ENCODE peak calls at places on chromosomes 12 and 14, in four cellular contexts. S is CD4-positive, CD25-positive, alpha-beta regulatory T cell; T is Peyer's patch; P is tibial artery. Z is an unnamed sample. For H3K27me3 and H3K4me1, the result is how much of the 10 kb centered on the place peaks cover.

GRCh38 chr14:68780358-68781160 is 12.3 kb downstream of the ZFP36L1 start:
- DNase-seq in P (peak), S (peak), T (no peak), Z (no peak)

GRCh38 chr12:41442905-41443304 is 254.8 kb downstream of the PDZRN4 start:
- DNase-seq in T (no peak), S (no peak), P (no peak), Z (no peak)

GRCh38 chr14:103541944-103542544 is 13.0 kb downstream of the TRMT61A start:
- DNase-seq in T (no peak), P (no peak), S (no peak), Z (peak)

GRCh38 chr14:71905031-71905430 is 27.2 kb upstream of the RGS6 start:
- DNase-seq in T (no peak), P (no peak), S (no peak), Z (no peak)

GRCh38 chr14:63972323-63972932 is 119.6 kb downstream of the SYNE2 start:
- DNase-seq in T (no peak), S (no peak), P (no peak), Z (no peak)

GRCh38 chr12:67598598-67598997 is 49.9 kb upstream of the DYRK2 start:
- DNase-seq in P (no peak), T (no peak), S (no peak), Z (no peak)

GRCh38 chr14:55077691-55078151 is 26.3 kb downstream of the MAPK1IP1L start:
- DNase-seq in P (no peak), T (no peak), S (no peak), Z (no peak)

GRCh38 chr14:95197498-95198010 is 40.2 kb upstream of the DICER1 start:
- DNase-seq in S (no peak), P (no peak), T (no peak), Z (no peak)

GRCh38 chr12:6318440-6318879 is 8.0 kb downstream of the PLEKHG6 start:
- DNase-seq in P (no peak), S (no peak), T (no peak), Z (peak)

GRCh38 chr14:99737451-99737951 is 53.4 kb downstream of the CYP46A1 start:
- DNase-seq in T (no peak), S (no peak), P (peak), Z (peak)

GRCh38 chr12:120366341-120366705 is 2.6 kb downstream of the MSI1 start:
- DNase-seq in T (no peak), P (no peak), S (no peak), Z (no peak)

GRCh38 chr12:53991077-53991460 is 6.1 kb downstream of the HOXC10 start:
- DNase-seq in S (no peak), T (no peak), P (peak), Z (no peak)
- H3K27me3 ChIP-seq in S (half or more), T (under half), P (under half), Z (under half)

GRCh38 chr14:22820731-22821130 is 5.5 kb upstream of the SLC7A7 start:
- DNase-seq in S (no peak), T (no peak), P (no peak), Z (no peak)
- H3K4me1 ChIP-seq in S (under half), T (under half), P (half or more), Z (under half)

GRCh38 chr14:58488550-58488949 is 61.0 kb downstream of the KIAA0586 start:
- DNase-seq in T (no peak), S (no peak), P (no peak), Z (peak)
- H3K4me3 ChIP-seq in T (no peak), S (no peak), P (no peak), Z (no peak)

GRCh38 chr12:22722779-22723178 is 97.8 kb downstream of the ETNK1 start:
- DNase-seq in T (no peak), S (no peak), P (peak), Z (no peak)
- H3K27me3 ChIP-seq in T (under half), S (under half), P (under half), Z (under half)

DNA sequence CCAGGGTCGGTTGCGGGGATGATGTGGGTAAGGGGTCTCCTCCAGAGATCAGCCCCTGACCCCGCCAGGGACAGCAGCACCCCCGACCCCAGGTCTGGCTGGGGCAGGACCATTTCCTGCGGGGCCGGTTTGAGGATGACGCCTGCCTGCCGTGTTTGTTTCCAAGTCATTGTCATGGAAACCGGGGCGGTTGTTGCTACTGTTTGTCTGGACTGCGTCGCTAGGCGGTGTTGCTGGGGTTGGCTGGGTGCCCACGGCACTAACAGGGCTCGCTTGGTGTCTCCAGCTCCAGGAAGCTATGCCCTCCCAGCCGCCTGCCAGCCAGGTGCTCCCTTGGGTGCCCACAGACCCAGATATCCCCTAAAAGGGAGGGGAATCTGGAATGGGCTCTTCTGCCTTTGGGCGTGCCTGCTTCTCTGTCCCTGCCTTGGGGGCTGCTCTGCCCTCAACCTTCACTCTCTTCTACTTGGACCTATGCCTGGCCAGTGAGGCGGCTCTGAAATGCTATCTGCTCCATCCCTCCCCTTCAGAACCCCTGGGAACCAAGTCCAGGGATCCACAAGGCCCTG is 4.7 kb upstream of the CRIP1 start:
- DNase-seq in S (peak), P (peak), T (peak), Z (peak)
- H3K4me1 ChIP-seq in S (half or more), P (half or more), T (under half), Z (under half)

GRCh38 chr12:113244015-113244983 is 23.0 kb downstream of the TPCN1 start:
- DNase-seq in S (no peak), P (peak), T (no peak), Z (peak)
- H3K4me3 ChIP-seq in S (no peak), P (peak), T (no peak), Z (no peak)

Z was measured in aorta.